ENCODE peak calls at places on chromosomes 2 and 18, in seven cellular contexts. One of them, this sample, is unnamed.

GRCh38 chr2:199308567-199308966 is 149.2 kb downstream of the SATB2 start:
- DNase-seq in tibial artery: no peak
- DNase-seq in fibroblast of lung: no peak
- DNase-seq in mesothelial cell of epicardium: no peak
- DNase-seq in dorsolateral prefrontal cortex: peak
- DNase-seq in GM13976: no peak
- DNase-seq in GM13977: no peak
- DNase-seq in this sample: no peak

GRCh38 chr2:217820066-217820819 is 182.6 kb downstream of the TNS1 start:
- DNase-seq in tibial artery: no peak
- DNase-seq in fibroblast of lung: no peak
- DNase-seq in mesothelial cell of epicardium: no peak
- DNase-seq in dorsolateral prefrontal cortex: no peak
- DNase-seq in GM13976: no peak
- DNase-seq in GM13977: no peak
- DNase-seq in this sample: no peak

GRCh38 chr2:183123117-183123958 is 905 bp upstream of the NUP35 start:
- DNase-seq in tibial artery: no peak
- DNase-seq in fibroblast of lung: no peak
- DNase-seq in mesothelial cell of epicardium: no peak
- DNase-seq in dorsolateral prefrontal cortex: no peak
- DNase-seq in GM13976: no peak
- DNase-seq in GM13977: no peak
- DNase-seq in this sample: no peak

GRCh38 chr2:240876475-240877251 is 8.0 kb downstream of the AGXT start:
- DNase-seq in tibial artery: no peak
- DNase-seq in fibroblast of lung: no peak
- DNase-seq in mesothelial cell of epicardium: no peak
- DNase-seq in dorsolateral prefrontal cortex: no peak
- DNase-seq in GM13976: no peak
- DNase-seq in GM13977: no peak
- DNase-seq in this sample: no peak

GRCh38 chr2:147232225-147232669 is 612.6 kb upstream of the ACVR2A start:
- DNase-seq in tibial artery: no peak
- DNase-seq in fibroblast of lung: no peak
- DNase-seq in mesothelial cell of epicardium: no peak
- DNase-seq in dorsolateral prefrontal cortex: no peak
- DNase-seq in GM13976: no peak
- DNase-seq in GM13977: no peak
- DNase-seq in this sample: no peak

GRCh38 chr2:53242090-53242489 is 525.5 kb upstream of the CHAC2 start:
- DNase-seq in tibial artery: no peak
- DNase-seq in fibroblast of lung: no peak
- DNase-seq in mesothelial cell of epicardium: no peak
- DNase-seq in dorsolateral prefrontal cortex: no peak
- DNase-seq in GM13976: no peak
- DNase-seq in GM13977: no peak
- DNase-seq in this sample: no peak

GRCh38 chr2:121171625-121172119 is 113.3 kb downstream of the TFCP2L1 start:
- DNase-seq in tibial artery: no peak
- DNase-seq in fibroblast of lung: no peak
- DNase-seq in mesothelial cell of epicardium: no peak
- DNase-seq in dorsolateral prefrontal cortex: no peak
- DNase-seq in GM13976: no peak
- DNase-seq in GM13977: no peak
- DNase-seq in this sample: no peak

GRCh38 chr2:71715241-71715750 is 261.9 kb downstream of the DYSF start:
- DNase-seq in tibial artery: peak
- DNase-seq in fibroblast of lung: no peak
- DNase-seq in mesothelial cell of epicardium: no peak
- DNase-seq in dorsolateral prefrontal cortex: no peak
- DNase-seq in GM13976: no peak
- DNase-seq in GM13977: no peak
- DNase-seq in this sample: no peak

GRCh38 chr2:175468699-175469098 is 287.2 kb upstream of the ATP5MC3 start:
- DNase-seq in tibial artery: no peak
- DNase-seq in fibroblast of lung: no peak
- DNase-seq in mesothelial cell of epicardium: no peak
- DNase-seq in dorsolateral prefrontal cortex: no peak
- DNase-seq in GM13976: no peak
- DNase-seq in GM13977: no peak
- DNase-seq in this sample: no peak

GRCh38 chr2:10382313-10383061 is 65.6 kb downstream of the ODC1 start:
- DNase-seq in tibial artery: no peak
- DNase-seq in fibroblast of lung: no peak
- DNase-seq in mesothelial cell of epicardium: no peak
- DNase-seq in dorsolateral prefrontal cortex: no peak
- DNase-seq in GM13976: no peak
- DNase-seq in GM13977: no peak
- DNase-seq in this sample: no peak

GRCh38 chr18:78772369-78773302 is 207.0 kb upstream of the SALL3 start:
- DNase-seq in tibial artery: no peak
- DNase-seq in fibroblast of lung: no peak
- DNase-seq in mesothelial cell of epicardium: no peak
- DNase-seq in dorsolateral prefrontal cortex: no peak
- DNase-seq in GM13976: no peak
- DNase-seq in GM13977: no peak
- DNase-seq in this sample: no peak

GRCh38 chr2:24076849-24077534 is 866 bp upstream of the SF3B6 start:
- DNase-seq in tibial artery: peak
- DNase-seq in fibroblast of lung: no peak
- DNase-seq in mesothelial cell of epicardium: peak
- DNase-seq in dorsolateral prefrontal cortex: peak
- DNase-seq in GM13976: no peak
- DNase-seq in GM13977: no peak
- DNase-seq in this sample: no peak

GRCh38 chr2:112154246-112155110 is 16.3 kb downstream of the FBLN7 start:
- DNase-seq in tibial artery: peak
- DNase-seq in fibroblast of lung: no peak
- DNase-seq in mesothelial cell of epicardium: no peak
- DNase-seq in dorsolateral prefrontal cortex: no peak
- DNase-seq in GM13976: no peak
- DNase-seq in GM13977: no peak
- DNase-seq in this sample: no peak

GRCh38 chr2:120079647-120080046 is 66.8 kb downstream of the EPB41L5 start:
- DNase-seq in tibial artery: no peak
- DNase-seq in fibroblast of lung: no peak
- DNase-seq in mesothelial cell of epicardium: no peak
- DNase-seq in dorsolateral prefrontal cortex: no peak
- DNase-seq in GM13976: no peak
- DNase-seq in GM13977: no peak
- DNase-seq in this sample: no peak

GRCh38 chr18:26711806-26712205 is 153.7 kb downstream of the AQP4 start:
- DNase-seq in tibial artery: no peak
- DNase-seq in fibroblast of lung: no peak
- DNase-seq in mesothelial cell of epicardium: no peak
- DNase-seq in dorsolateral prefrontal cortex: no peak
- DNase-seq in GM13976: no peak
- DNase-seq in GM13977: no peak
- DNase-seq in this sample: no peak

GRCh38 chr2:230774348-230774951 is 61.8 kb downstream of the CAB39 start:
- DNase-seq in tibial artery: no peak
- DNase-seq in fibroblast of lung: peak
- DNase-seq in mesothelial cell of epicardium: no peak
- DNase-seq in dorsolateral prefrontal cortex: no peak
- DNase-seq in GM13976: no peak
- DNase-seq in GM13977: no peak
- DNase-seq in this sample: peak

GRCh38 chr18:8337216-8337615 is 272.0 kb upstream of the RAB12 start:
- DNase-seq in tibial artery: no peak
- DNase-seq in fibroblast of lung: no peak
- DNase-seq in mesothelial cell of epicardium: no peak
- DNase-seq in dorsolateral prefrontal cortex: no peak
- DNase-seq in GM13976: no peak
- DNase-seq in GM13977: no peak
- DNase-seq in this sample: no peak

GRCh38 chr2:8509613-8510012 is 172.2 kb upstream of the ID2 start:
- DNase-seq in tibial artery: no peak
- DNase-seq in fibroblast of lung: no peak
- DNase-seq in mesothelial cell of epicardium: no peak
- DNase-seq in dorsolateral prefrontal cortex: no peak
- DNase-seq in GM13976: no peak
- DNase-seq in GM13977: no peak
- DNase-seq in this sample: no peak

GRCh38 chr2:84442888-84443287 is 16.2 kb downstream of the SUCLG1 start:
- DNase-seq in tibial artery: no peak
- DNase-seq in fibroblast of lung: no peak
- DNase-seq in mesothelial cell of epicardium: no peak
- DNase-seq in dorsolateral prefrontal cortex: no peak
- DNase-seq in GM13976: no peak
- DNase-seq in GM13977: no peak
- DNase-seq in this sample: no peak

GRCh38 chr2:233409286-233409991 is 55.1 kb downstream of the DGKD start:
- DNase-seq in tibial artery: peak
- DNase-seq in fibroblast of lung: no peak
- DNase-seq in mesothelial cell of epicardium: no peak
- DNase-seq in dorsolateral prefrontal cortex: no peak
- DNase-seq in GM13976: no peak
- DNase-seq in GM13977: no peak
- DNase-seq in this sample: no peak

GRCh38 chr2:3476386-3477033 is 42.8 kb downstream of the ADI1 start:
- DNase-seq in tibial artery: no peak
- DNase-seq in fibroblast of lung: peak
- DNase-seq in mesothelial cell of epicardium: no peak
- DNase-seq in dorsolateral prefrontal cortex: peak
- DNase-seq in GM13976: no peak
- DNase-seq in GM13977: no peak
- DNase-seq in this sample: peak

GRCh38 chr2:28332696-28333095 is 60.0 kb upstream of the FOSL2 start:
- DNase-seq in tibial artery: peak
- DNase-seq in fibroblast of lung: no peak
- DNase-seq in mesothelial cell of epicardium: no peak
- DNase-seq in dorsolateral prefrontal cortex: no peak
- DNase-seq in GM13976: no peak
- DNase-seq in GM13977: no peak
- DNase-seq in this sample: no peak

GRCh38 chr2:42457011-42457410 is 36.8 kb downstream of the KCNG3 start:
- DNase-seq in tibial artery: no peak
- DNase-seq in fibroblast of lung: no peak
- DNase-seq in mesothelial cell of epicardium: no peak
- DNase-seq in dorsolateral prefrontal cortex: no peak
- DNase-seq in GM13976: no peak
- DNase-seq in GM13977: no peak
- DNase-seq in this sample: no peak
- TF ChIP-seq CTCF in tibial artery: no peak
- TF ChIP-seq CTCF in fibroblast of lung: no peak
- TF ChIP-seq CTCF in mesothelial cell of epicardium: peak
- TF ChIP-seq CTCF in dorsolateral prefrontal cortex: no peak
- TF ChIP-seq CTCF in GM13976: no peak
- TF ChIP-seq CTCF in GM13977: no peak
- TF ChIP-seq CTCF in this sample: peak

DNA sequence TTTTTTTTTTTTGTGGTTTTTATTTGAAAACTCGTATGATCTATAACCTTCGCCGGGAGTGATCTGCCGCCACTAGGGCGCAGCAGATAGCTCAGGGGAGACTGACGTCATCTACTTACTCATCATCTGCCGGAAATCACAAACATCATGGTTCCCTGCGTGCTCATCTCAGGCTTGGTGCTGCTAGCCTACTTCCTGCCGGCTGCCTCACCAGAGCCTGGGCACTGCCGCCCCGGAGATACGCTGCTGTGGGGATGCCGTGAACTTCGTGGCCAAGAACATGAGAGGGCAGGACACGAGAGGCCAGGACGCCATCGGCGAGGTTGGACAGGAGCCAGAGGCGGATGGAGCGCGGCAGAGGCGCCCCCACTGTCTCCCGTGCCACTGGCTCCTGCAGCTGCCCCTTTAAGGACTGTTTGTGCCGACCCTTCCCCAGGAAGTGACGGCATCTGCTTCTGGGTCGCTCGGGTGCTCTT is 68.8 kb downstream of the DOK6 start:
- DNase-seq in tibial artery: no peak
- DNase-seq in fibroblast of lung: no peak
- DNase-seq in mesothelial cell of epicardium: no peak
- DNase-seq in dorsolateral prefrontal cortex: no peak
- DNase-seq in GM13976: peak
- DNase-seq in GM13977: peak
- DNase-seq in this sample: no peak
- TF ChIP-seq CTCF in tibial artery: no peak
- TF ChIP-seq CTCF in fibroblast of lung: no peak
- TF ChIP-seq CTCF in mesothelial cell of epicardium: no peak
- TF ChIP-seq CTCF in dorsolateral prefrontal cortex: no peak
- TF ChIP-seq CTCF in GM13976: no peak
- TF ChIP-seq CTCF in GM13977: peak
- TF ChIP-seq CTCF in this sample: peak

GRCh38 chr2:212142616-212143015 is 396.0 kb downstream of the ERBB4 start:
- DNase-seq in tibial artery: no peak
- DNase-seq in fibroblast of lung: no peak
- DNase-seq in mesothelial cell of epicardium: no peak
- DNase-seq in dorsolateral prefrontal cortex: no peak
- DNase-seq in GM13976: no peak
- DNase-seq in GM13977: no peak
- DNase-seq in this sample: no peak

GRCh38 chr2:212153923-212154322 is 384.7 kb downstream of the ERBB4 start:
- DNase-seq in tibial artery: no peak
- DNase-seq in fibroblast of lung: no peak
- DNase-seq in mesothelial cell of epicardium: no peak
- DNase-seq in dorsolateral prefrontal cortex: no peak
- DNase-seq in GM13976: no peak
- DNase-seq in GM13977: no peak
- DNase-seq in this sample: no peak

GRCh38 chr2:212145111-212145510 is 393.5 kb downstream of the ERBB4 start:
- DNase-seq in tibial artery: no peak
- DNase-seq in fibroblast of lung: peak
- DNase-seq in mesothelial cell of epicardium: no peak
- DNase-seq in dorsolateral prefrontal cortex: no peak
- DNase-seq in GM13976: no peak
- DNase-seq in GM13977: no peak
- DNase-seq in this sample: no peak

DNA sequence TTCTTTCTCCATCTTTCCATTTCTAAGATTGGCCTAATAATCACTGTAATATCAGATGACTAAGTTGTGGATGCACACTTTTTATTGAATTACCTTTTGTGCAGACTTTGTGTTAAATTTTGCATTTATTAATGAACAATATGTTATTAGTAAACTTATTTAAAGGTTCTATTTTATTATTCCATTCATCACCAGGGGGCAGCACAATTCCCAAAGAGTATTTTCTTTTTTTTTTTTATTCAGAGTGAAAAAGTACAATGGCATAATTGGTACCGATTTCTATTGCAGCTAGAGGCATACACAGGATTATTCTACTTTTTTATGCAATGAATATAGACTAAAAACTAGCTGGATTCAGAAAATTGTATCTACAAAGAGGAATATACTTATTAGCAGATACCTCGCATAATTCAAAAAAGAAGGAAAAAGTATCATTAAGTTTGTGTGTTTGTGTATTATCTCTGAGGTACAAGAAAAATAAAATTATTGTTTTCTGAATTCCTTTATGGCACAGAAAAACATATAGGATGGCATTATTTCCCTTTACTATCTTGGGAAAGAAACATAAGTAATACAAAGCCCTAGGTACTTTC is 390.6 kb downstream of the ERBB4 start:
- DNase-seq in tibial artery: no peak
- DNase-seq in fibroblast of lung: peak
- DNase-seq in mesothelial cell of epicardium: no peak
- DNase-seq in dorsolateral prefrontal cortex: no peak
- DNase-seq in GM13976: no peak
- DNase-seq in GM13977: no peak
- DNase-seq in this sample: no peak
- TF ChIP-seq CTCF in tibial artery: peak
- TF ChIP-seq CTCF in fibroblast of lung: no peak
- TF ChIP-seq CTCF in mesothelial cell of epicardium: peak
- TF ChIP-seq CTCF in dorsolateral prefrontal cortex: peak
- TF ChIP-seq CTCF in GM13976: no peak
- TF ChIP-seq CTCF in GM13977: peak
- TF ChIP-seq CTCF in this sample: peak

GRCh38 chr2:79235135-79235534 is 75.6 kb upstream of the REG3A start:
- DNase-seq in tibial artery: no peak
- DNase-seq in fibroblast of lung: no peak
- DNase-seq in mesothelial cell of epicardium: no peak
- DNase-seq in dorsolateral prefrontal cortex: no peak
- DNase-seq in GM13976: no peak
- DNase-seq in GM13977: no peak
- DNase-seq in this sample: no peak
- TF ChIP-seq CTCF in tibial artery: no peak
- TF ChIP-seq CTCF in fibroblast of lung: no peak
- TF ChIP-seq CTCF in mesothelial cell of epicardium: no peak
- TF ChIP-seq CTCF in dorsolateral prefrontal cortex: no peak
- TF ChIP-seq CTCF in GM13976: no peak
- TF ChIP-seq CTCF in GM13977: peak
- TF ChIP-seq CTCF in this sample: no peak

This sample was measured in HFFc6.